ENCODE peak calls at places on chromosome 12, in ten cellular contexts. D is PC-3; P is endothelial cell of umbilical vein; E is CD8-positive, alpha-beta memory T cell; S is endodermal cell; F is GM12864; B is aorta; L is lower leg skin; A is HFF-Myc; V is cardiac fibroblast. G is an unnamed sample.

GRCh38 chr12:30719060-30719459 is 23.4 kb upstream of the IPO8 start:
- DNase-seq in D (peak), P (no peak), E (no peak), S (no peak), F (no peak), B (no peak), L (no peak), A (no peak), V (peak), G (peak)

GRCh38 chr12:78584695-78585094 is 279.9 kb upstream of the SYT1 start:
- DNase-seq in D (peak), P (no peak), E (no peak), S (peak), F (no peak), B (no peak), L (no peak), A (peak), V (peak), G (no peak)

GRCh38 chr12:104063712-104064030 is 660 bp upstream of the HCFC2 start:
- DNase-seq in D (no peak), P (no peak), E (no peak), S (no peak), F (no peak), B (no peak), L (no peak), A (no peak), V (peak), G (no peak)

GRCh38 chr12:50635356-50635755 is 128.5 kb upstream of the ATF1 start:
- DNase-seq in D (no peak), P (no peak), E (no peak), S (no peak), F (no peak), B (no peak), L (no peak), A (no peak), V (no peak), G (no peak)

GRCh38 chr12:64666054-64666914 is 56.0 kb downstream of the RASSF3 start:
- DNase-seq in D (peak), P (peak), E (no peak), S (no peak), F (no peak), B (no peak), L (no peak), A (no peak), V (peak), G (no peak)

GRCh38 chr12:54421175-54421872 is 2.3 kb upstream of the ITGA5 start:
- DNase-seq in D (no peak), P (peak), E (no peak), S (no peak), F (no peak), B (peak), L (peak), A (no peak), V (peak), G (no peak)

GRCh38 chr12:75908961-75909699 is 122.4 kb downstream of the PHLDA1 start:
- DNase-seq in D (peak), P (peak), E (no peak), S (no peak), F (no peak), B (peak), L (peak), A (peak), V (peak), G (no peak)

GRCh38 chr12:32615441-32615840 is 63.7 kb upstream of the DNM1L start:
- DNase-seq in D (no peak), P (no peak), E (no peak), S (no peak), F (no peak), B (no peak), L (no peak), A (no peak), V (no peak), G (no peak)

GRCh38 chr12:108832208-108832607 is 25.2 kb downstream of the SSH1 start:
- DNase-seq in D (no peak), P (peak), E (no peak), S (no peak), F (no peak), B (no peak), L (no peak), A (no peak), V (no peak), G (no peak)

GRCh38 chr12:108832730-108833354 is 24.5 kb downstream of the SSH1 start:
- DNase-seq in D (peak), P (peak), E (no peak), S (no peak), F (no peak), B (peak), L (no peak), A (no peak), V (peak), G (no peak)

GRCh38 chr12:108831309-108831991 is 25.9 kb downstream of the SSH1 start:
- DNase-seq in D (no peak), P (no peak), E (no peak), S (no peak), F (peak), B (no peak), L (no peak), A (no peak), V (no peak), G (no peak)

GRCh38 chr12:108833757-108834472 is 23.5 kb downstream of the SSH1 start:
- DNase-seq in D (no peak), P (no peak), E (no peak), S (no peak), F (no peak), B (peak), L (no peak), A (no peak), V (peak), G (no peak)

GRCh38 chr12:108833355-108833733 is 24.0 kb downstream of the SSH1 start:
- DNase-seq in D (peak), P (peak), E (no peak), S (peak), F (no peak), B (peak), L (no peak), A (no peak), V (peak), G (peak)
- H3K4me3 ChIP-seq in D (no peak), P (no peak), E (no peak), S (no peak), F (no peak), B (no peak), L (no peak), A (peak), V (no peak), G (no peak)

GRCh38 chr12:107119091-107119490 is 25.7 kb upstream of the CRY1 start:
- DNase-seq in D (no peak), P (no peak), E (no peak), S (no peak), F (no peak), B (no peak), L (no peak), A (no peak), V (no peak), G (no peak)
- H3K4me3 ChIP-seq in D (no peak), P (no peak), E (no peak), S (no peak), F (no peak), B (no peak), L (no peak), A (no peak), V (no peak), G (no peak)

DNA sequence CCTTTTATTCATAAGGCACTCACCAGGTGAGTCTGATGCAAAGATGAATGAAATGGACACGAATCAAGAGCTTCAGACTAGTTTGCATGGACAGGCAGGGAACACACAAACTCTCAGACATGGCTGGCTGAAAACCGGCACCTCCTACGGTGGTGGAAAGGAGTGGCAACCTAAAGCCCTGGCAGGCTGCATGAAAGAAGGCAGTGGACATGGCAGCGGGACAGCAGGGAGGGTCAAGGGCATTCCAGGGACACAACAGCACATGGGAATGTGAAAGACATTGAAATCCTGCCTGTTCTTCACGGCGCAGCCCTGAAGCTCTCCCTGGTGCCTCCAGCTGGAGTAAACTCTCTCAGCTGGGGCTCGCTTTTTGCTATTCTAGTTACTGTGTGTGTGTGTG is 16.6 kb upstream of the LRTM2 start:
- DNase-seq in D (no peak), P (no peak), E (no peak), S (no peak), F (no peak), B (no peak), L (no peak), A (no peak), V (no peak), G (no peak)
- H3K4me3 ChIP-seq in D (no peak), P (no peak), E (no peak), S (no peak), F (no peak), B (no peak), L (no peak), A (no peak), V (no peak), G (no peak)

GRCh38 chr12:115817399-115817798 is 460.1 kb downstream of the MED13L start:
- DNase-seq in D (no peak), P (no peak), E (no peak), S (no peak), F (no peak), B (no peak), L (no peak), A (peak), V (no peak), G (no peak)

GRCh38 chr12:115820661-115821060 is 456.8 kb downstream of the MED13L start:
- DNase-seq in D (no peak), P (no peak), E (no peak), S (no peak), F (no peak), B (no peak), L (no peak), A (no peak), V (no peak), G (no peak)

GRCh38 chr12:115823635-115824034 is 453.9 kb downstream of the MED13L start:
- DNase-seq in D (no peak), P (no peak), E (no peak), S (no peak), F (no peak), B (no peak), L (no peak), A (no peak), V (no peak), G (no peak)

GRCh38 chr12:115815924-115816323 is 461.6 kb downstream of the MED13L start:
- DNase-seq in D (no peak), P (no peak), E (no peak), S (no peak), F (no peak), B (no peak), L (no peak), A (no peak), V (no peak), G (no peak)

GRCh38 chr12:115818973-115819372 is 458.5 kb downstream of the MED13L start:
- DNase-seq in D (no peak), P (no peak), E (no peak), S (peak), F (no peak), B (no peak), L (no peak), A (no peak), V (no peak), G (no peak)
- H3K4me3 ChIP-seq in D (no peak), P (no peak), E (no peak), S (no peak), F (no peak), B (no peak), L (no peak), A (no peak), V (no peak), G (no peak)

DNA sequence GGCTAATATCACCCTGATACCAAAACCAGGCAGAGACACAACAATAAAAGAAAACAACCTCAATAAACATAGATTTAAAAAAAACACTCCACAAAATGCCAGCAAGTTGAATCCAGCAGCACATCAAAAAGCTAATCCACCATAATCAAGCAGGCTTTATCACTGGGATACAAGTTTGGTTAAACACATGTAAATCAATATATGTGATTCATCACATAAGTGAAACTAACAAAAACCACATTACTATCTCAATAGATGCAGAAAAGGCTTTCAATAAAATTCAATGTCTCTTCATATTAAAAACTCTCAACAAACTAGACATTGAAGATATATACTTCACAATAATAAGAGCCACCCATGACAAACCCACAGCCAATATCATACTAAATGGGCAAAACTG is 17.0 kb upstream of the TAS2R14 start:
- DNase-seq in D (no peak), P (no peak), E (no peak), S (no peak), F (no peak), B (no peak), L (no peak), A (no peak), V (no peak), G (no peak)
- H3K4me3 ChIP-seq in D (no peak), P (no peak), E (no peak), S (no peak), F (no peak), B (no peak), L (no peak), A (no peak), V (no peak), G (no peak)

DNA sequence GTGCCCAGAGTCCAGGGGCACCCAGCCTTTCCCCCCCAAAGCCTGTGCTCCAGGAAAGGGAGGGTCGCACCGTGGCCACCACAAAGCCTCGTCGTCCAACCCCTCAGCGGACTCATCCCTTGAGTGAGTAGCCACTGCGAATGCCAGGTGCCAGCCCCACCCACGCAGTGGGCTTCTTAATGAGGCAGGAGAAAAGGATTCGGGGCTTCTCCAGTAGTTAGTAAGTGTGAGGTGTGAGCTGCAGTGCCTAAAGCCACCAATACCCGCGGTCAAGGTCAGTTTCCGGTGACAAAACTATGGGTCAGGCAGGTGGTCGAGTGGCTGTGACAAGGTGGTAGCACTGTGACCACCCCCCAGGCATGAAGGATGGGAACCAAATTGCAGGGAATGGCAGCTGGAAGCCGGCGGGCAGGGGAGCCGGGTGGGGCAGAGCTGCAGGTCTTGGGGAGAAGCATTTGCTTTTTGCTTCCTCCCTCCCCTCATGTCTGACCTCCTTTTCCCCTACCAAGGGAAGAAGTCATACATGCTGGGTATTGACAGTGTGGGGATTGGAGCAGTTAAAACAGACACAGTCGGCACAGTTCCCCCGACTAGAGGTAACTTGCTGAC is 8.0 kb downstream of the RAN start:
- DNase-seq in D (no peak), P (no peak), E (no peak), S (peak), F (no peak), B (no peak), L (no peak), A (no peak), V (no peak), G (no peak)
- H3K4me3 ChIP-seq in D (no peak), P (no peak), E (peak), S (no peak), F (no peak), B (no peak), L (no peak), A (no peak), V (no peak), G (no peak)

GRCh38 chr12:95481072-95481471 is 7.1 kb downstream of the METAP2 start:
- DNase-seq in D (no peak), P (peak), E (no peak), S (no peak), F (no peak), B (no peak), L (no peak), A (no peak), V (no peak), G (no peak)
- H3K4me3 ChIP-seq in D (no peak), P (no peak), E (no peak), S (no peak), F (no peak), B (no peak), L (no peak), A (no peak), V (no peak), G (no peak)